ENCODE peak calls at places on chromosomes 4 and X, in four cellular contexts. V, D, C and U are unnamed samples.

GRCh38 chr4:23838131-23838530 is 51.7 kb downstream of the PPARGC1A start:
- DNase-seq in C (no peak), D (no peak), V (no peak), U (no peak)

GRCh38 chr4:111323496-111323895 is 700.6 kb upstream of the PITX2 start:
- DNase-seq in V (peak; percentile 80), D (no peak), C (no peak), U (no peak)

GRCh38 chr4:108237693-108238092 is 69.0 kb upstream of the LEF1 start:
- DNase-seq in C (no peak), V (no peak), D (no peak), U (no peak)

GRCh38 chr4:168388890-168389289 is 70.3 kb upstream of the DDX60 start:
- DNase-seq in C (no peak), V (peak; percentile 53), D (no peak), U (no peak)

GRCh38 chr4:26061248-26061986 is 147.4 kb downstream of the SMIM20 start:
- DNase-seq in V (peak; percentile 27), C (no peak), D (peak; percentile 28), U (peak; percentile 17)

GRCh38 chrX:139112432-139112831 is 400.9 kb upstream of the FGF13 start:
- DNase-seq in V (peak; percentile 67), C (no peak), D (no peak), U (no peak)

GRCh38 chr4:38406243-38406642 is 257.8 kb upstream of the KLF3 start:
- DNase-seq in C (no peak), V (no peak), D (no peak), U (no peak)

GRCh38 chr4:77881460-77882295 is 19.0 kb downstream of the MRPL1 start:
- DNase-seq in D (peak; percentile 43), V (no peak), C (no peak), U (no peak)

GRCh38 chr4:15725608-15726007 is 22.7 kb downstream of the BST1 start:
- DNase-seq in V (no peak), D (no peak), C (no peak), U (no peak)

GRCh38 chr4:24798036-24798610 is 2.8 kb downstream of the SOD3 start:
- DNase-seq in C (no peak), D (no peak), V (no peak), U (no peak)

GRCh38 chr4:108043536-108043935 is 53.8 kb downstream of the HADH start:
- DNase-seq in V (no peak), D (no peak), C (no peak), U (no peak)

GRCh38 chr4:174120446-174121142 is 162.9 kb downstream of the FBXO8 start:
- DNase-seq in C (no peak), V (peak; percentile 54), D (peak; percentile 12), U (peak; percentile 60)

GRCh38 chr4:29948451-29948850 is 771.7 kb upstream of the PCDH7 start:
- DNase-seq in D (no peak), V (no peak), C (no peak), U (no peak)

GRCh38 chr4:735583-735982 is 30.0 kb downstream of the PCGF3 start:
- DNase-seq in D (no peak), C (no peak), V (no peak), U (no peak)

GRCh38 chrX:54166915-54167314 is 16.1 kb downstream of the FAM120C start:
- DNase-seq in C (no peak), D (no peak), V (no peak), U (no peak)

GRCh38 chr4:140300271-140300970 is 73.0 kb upstream of the SCOC start:
- DNase-seq in C (no peak), D (no peak), V (peak; percentile 49), U (no peak)

GRCh38 chr4:114941522-114941921 is 171.9 kb downstream of the NDST4 start:
- DNase-seq in D (no peak), C (no peak), V (no peak), U (no peak)

GRCh38 chrX:91414710-91415109 is 19.9 kb upstream of the PABPC5 start:
- DNase-seq in V (no peak), C (no peak), D (no peak), U (no peak)

GRCh38 chr4:186037692-186038658 is 31.0 kb upstream of the TLR3 start:
- DNase-seq in D (peak; percentile 51), C (peak; percentile 42), V (peak; percentile 54), U (peak; percentile 61)

GRCh38 chrX:46279925-46280313 is 265.3 kb downstream of the ZNF674 start:
- DNase-seq in C (no peak), V (peak; percentile 53), D (no peak), U (no peak)

GRCh38 chr4:138188406-138189084 is 53.6 kb downstream of the SLC7A11 start:
- DNase-seq in V (peak; percentile 18), D (no peak), C (no peak), U (no peak)

GRCh38 chr4:24582235-24582863 is 2.0 kb downstream of the DHX15 start:
- DNase-seq in D (no peak), C (no peak), V (no peak), U (no peak)

GRCh38 chrX:136209016-136209738 is 42.0 kb downstream of the MAP7D3 start:
- DNase-seq in V (peak; percentile 30), D (no peak), C (no peak), U (no peak)

GRCh38 chr4:70619778-70620177 is 8.8 kb upstream of the ENAM start:
- DNase-seq in D (no peak), C (no peak), V (no peak), U (no peak)

GRCh38 chr4:70613182-70613892 is 15.2 kb upstream of the ENAM start:
- DNase-seq in C (no peak), D (no peak), V (no peak), U (no peak)

GRCh38 chr4:70608324-70608723 is 16.3 kb downstream of the AMBN start:
- DNase-seq in D (no peak), C (no peak), V (no peak), U (no peak)

GRCh38 chr4:70619288-70619687 is 9.3 kb upstream of the ENAM start:
- DNase-seq in D (no peak), V (no peak), C (no peak), U (no peak)

DNA sequence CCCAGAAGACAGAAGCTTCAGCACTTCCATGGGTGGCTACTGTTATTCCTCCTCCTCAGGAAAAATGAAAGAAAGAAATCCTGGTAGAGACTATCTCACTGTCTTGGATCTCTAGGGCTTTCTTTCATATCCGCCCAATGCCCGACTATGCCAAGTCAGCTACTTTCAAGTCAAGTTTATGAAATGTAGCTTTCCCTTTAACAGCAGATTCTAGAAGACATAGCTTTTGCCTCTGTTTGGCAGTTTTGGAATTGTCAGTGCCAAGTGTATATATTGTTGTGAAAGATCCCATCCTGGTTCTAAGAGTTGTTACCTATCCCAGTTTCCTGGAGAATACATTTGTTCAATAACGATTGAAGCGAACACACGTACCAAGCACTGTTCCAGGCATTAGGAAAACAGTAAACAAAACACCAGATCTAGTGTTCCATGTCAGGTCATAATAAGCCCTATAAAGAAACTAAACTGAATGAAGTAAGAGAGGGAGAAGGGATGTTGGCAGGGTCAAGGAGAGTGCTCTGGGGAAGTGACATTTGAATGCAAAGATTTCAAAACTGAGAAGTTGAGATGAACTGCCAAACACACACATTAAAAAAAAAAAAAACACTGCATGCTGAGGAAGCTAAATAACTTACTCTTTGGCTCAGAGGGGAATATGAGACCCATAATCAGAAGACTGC is 14.5 kb upstream of the ENAM start:
- DNase-seq in D (no peak), C (no peak), V (no peak), U (no peak)
- H3K4me3 ChIP-seq in D (no peak overlapping the region), C (no peak overlapping the region), V (no peak overlapping the region), U (no peak overlapping the region)

DNA sequence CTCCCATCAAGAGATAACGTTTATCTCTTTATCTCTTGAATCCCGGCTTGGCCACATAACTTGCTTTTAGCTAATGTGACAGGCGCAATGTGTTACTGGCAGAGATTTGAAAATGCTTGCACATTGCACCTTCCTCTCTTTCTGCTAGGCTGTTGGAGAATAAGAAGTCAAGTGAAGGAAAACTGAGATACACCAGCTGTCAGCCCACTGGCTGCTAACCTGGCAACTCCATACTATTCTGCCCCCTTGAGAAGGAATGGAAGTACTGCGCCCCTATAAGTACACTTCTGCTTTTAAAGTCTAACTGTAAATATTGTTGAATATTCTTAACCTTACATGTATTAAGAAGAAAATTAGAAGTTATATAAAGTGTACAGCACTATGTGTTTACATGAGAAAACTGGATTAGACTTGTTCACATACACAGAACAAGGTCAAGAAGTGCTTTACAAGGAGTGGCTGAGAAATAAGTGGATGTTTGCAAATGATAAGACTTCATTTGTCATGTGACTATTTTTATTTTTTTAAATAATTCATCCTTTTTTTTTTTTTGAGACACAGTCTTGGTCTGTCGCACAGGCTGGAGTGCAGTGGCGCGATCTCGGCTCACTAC is 424.5 kb upstream of the CTSO start:
- DNase-seq in V (peak; percentile 55), C (no peak), D (no peak), U (no peak)
- TF ChIP-seq CTCF in V (no peak), C (no peak), D (peak; percentile 38), U (no peak)

DNA sequence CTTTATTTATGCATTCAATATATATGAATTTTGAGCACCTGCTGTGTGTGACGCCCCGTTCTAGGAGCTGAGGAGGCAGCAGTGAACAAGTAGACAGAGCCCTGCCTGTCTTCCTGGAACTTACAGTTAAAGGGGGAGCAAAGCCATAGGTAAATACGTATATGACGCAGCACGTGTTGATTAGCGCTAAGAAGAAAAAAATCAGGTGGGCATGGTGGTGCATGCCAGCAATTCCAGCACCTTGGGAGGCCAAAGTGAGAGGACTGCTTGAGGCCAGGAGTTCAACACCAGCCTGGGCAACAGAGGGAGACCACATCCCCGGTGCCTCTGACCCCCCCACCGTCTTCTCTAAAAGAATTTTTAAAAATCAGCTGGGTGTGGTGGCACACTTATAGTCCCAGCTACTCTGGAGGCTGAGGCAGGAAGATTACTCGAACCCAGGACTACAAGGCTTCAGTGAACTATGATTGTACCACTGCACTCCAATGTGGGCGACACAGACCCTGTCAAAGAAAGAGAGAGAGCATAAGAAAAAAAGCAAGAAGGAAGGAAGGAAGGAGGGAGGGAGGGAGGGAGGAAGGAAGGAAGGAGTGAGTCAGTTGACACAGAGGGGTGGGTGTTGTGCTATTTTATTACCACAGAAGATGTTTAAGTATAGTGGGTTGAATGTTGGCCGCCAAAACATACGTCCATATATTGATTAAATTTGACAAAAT is 5.4 kb upstream of the KIAA0232 start:
- DNase-seq in C (no peak), V (no peak), D (no peak), U (no peak)
- H3K4me1 ChIP-seq in C (no peaks in the 10 kb centered on the region), V (no peaks in the 10 kb centered on the region), D (peaks cover 11% of the 10 kb centered on the region), U (no peaks in the 10 kb centered on the region)

GRCh38 chr4:41992967-41993857 is 2.9 kb downstream of the SLC30A9 start:
- DNase-seq in V (no peak), C (no peak), D (no peak), U (no peak)
- H3K4me3 ChIP-seq in V (no peak overlapping the region), C (no peak overlapping the region), D (no peak overlapping the region), U (no peak overlapping the region)

DNA sequence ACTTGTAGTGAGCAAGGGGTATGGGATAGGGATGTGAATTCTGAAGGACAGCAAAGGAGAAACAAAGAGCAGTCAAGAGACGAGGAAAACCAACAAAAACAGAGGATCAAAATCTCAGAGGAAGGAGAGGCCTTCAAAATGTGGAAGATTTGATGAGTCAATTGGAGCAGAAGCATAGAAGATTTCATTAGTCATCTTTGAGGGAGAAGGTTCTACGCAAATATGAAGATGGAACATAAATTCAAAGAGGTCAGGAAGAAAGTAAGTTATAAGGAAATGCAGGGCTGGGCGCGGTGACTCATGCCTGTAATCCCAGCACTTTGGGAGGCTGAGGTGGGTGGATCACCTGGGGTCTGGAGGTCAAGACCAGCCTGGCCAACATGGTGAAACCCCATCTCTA is 35.4 kb downstream of the MID2 start:
- DNase-seq in V (no peak), C (no peak), D (no peak), U (no peak)
- TF ChIP-seq CTCF in V (no peak), C (no peak), D (no peak), U (no peak)

GRCh38 chrX:40083120-40083978 is 14.4 kb downstream of the BCOR start:
- DNase-seq in C (no peak), V (no peak), D (no peak), U (no peak)
- H3K4me1 ChIP-seq in C (peaks cover 31% of the 10 kb centered on the region), V (peaks cover 27% of the 10 kb centered on the region), D (peaks cover 42% of the 10 kb centered on the region), U (peaks cover 14% of the 10 kb centered on the region)